ENCODE peak calls at places on chromosomes 13 and 19, in eight cellular contexts. One of them, this sample, is unnamed.

GRCh38 chr19:50501186-50501567 is 9.8 kb downstream of the JOSD2 start:
- DNase-seq in HTR-8/SVneo: no peak
- DNase-seq in stimulated activated naive CD8-positive, alpha-beta T cell treated with anti-CD3 and anti-CD28 coated beads, Interleukin-15, amount 100 ng/mL, for 72 hours: no peak
- DNase-seq in EL: no peak
- DNase-seq in activated T-helper 2 cell treated with anti-CD3 and anti-CD28 coated beads, Interferon-gamma antibody, Interleukin-2, Interleukin-4, amounts not matched to agents 10 μg/mL and 5 μg/mL and 100 μg/mL, durations not matched to agents 14 hours and 24 hours and 36 hours: no peak
- DNase-seq in amniotic epithelial cell: no peak
- DNase-seq in stimulated activated CD4-positive, alpha-beta T cell treated with anti-CD3 and anti-CD28 coated beads, Interleukin-12 subunit alpha, Interleukin-12 subunit beta, amount 100 ng/mL, for 48 hours: no peak
- DNase-seq in Calu3: no peak
- DNase-seq in this sample: no peak

GRCh38 chr13:44211753-44212152 is 161.9 kb upstream of the SERP2 start:
- DNase-seq in HTR-8/SVneo: no peak
- DNase-seq in stimulated activated naive CD8-positive, alpha-beta T cell treated with anti-CD3 and anti-CD28 coated beads, Interleukin-15, amount 100 ng/mL, for 72 hours: no peak
- DNase-seq in EL: no peak
- DNase-seq in activated T-helper 2 cell treated with anti-CD3 and anti-CD28 coated beads, Interferon-gamma antibody, Interleukin-2, Interleukin-4, amounts not matched to agents 10 μg/mL and 5 μg/mL and 100 μg/mL, durations not matched to agents 14 hours and 24 hours and 36 hours: no peak
- DNase-seq in amniotic epithelial cell: no peak
- DNase-seq in stimulated activated CD4-positive, alpha-beta T cell treated with anti-CD3 and anti-CD28 coated beads, Interleukin-12 subunit alpha, Interleukin-12 subunit beta, amount 100 ng/mL, for 48 hours: no peak
- DNase-seq in Calu3: no peak
- DNase-seq in this sample: no peak

GRCh38 chr13:91154553-91154952 is 192.9 kb upstream of the MIR17HG start:
- DNase-seq in HTR-8/SVneo: no peak
- DNase-seq in stimulated activated naive CD8-positive, alpha-beta T cell treated with anti-CD3 and anti-CD28 coated beads, Interleukin-15, amount 100 ng/mL, for 72 hours: no peak
- DNase-seq in EL: no peak
- DNase-seq in activated T-helper 2 cell treated with anti-CD3 and anti-CD28 coated beads, Interferon-gamma antibody, Interleukin-2, Interleukin-4, amounts not matched to agents 10 μg/mL and 5 μg/mL and 100 μg/mL, durations not matched to agents 14 hours and 24 hours and 36 hours: no peak
- DNase-seq in amniotic epithelial cell: peak; percentile 7
- DNase-seq in stimulated activated CD4-positive, alpha-beta T cell treated with anti-CD3 and anti-CD28 coated beads, Interleukin-12 subunit alpha, Interleukin-12 subunit beta, amount 100 ng/mL, for 48 hours: no peak
- DNase-seq in Calu3: no peak
- DNase-seq in this sample: no peak

GRCh38 chr13:75326173-75327131 is 155.5 kb downstream of the TBC1D4 start:
- DNase-seq in HTR-8/SVneo: peak; percentile 34
- DNase-seq in stimulated activated naive CD8-positive, alpha-beta T cell treated with anti-CD3 and anti-CD28 coated beads, Interleukin-15, amount 100 ng/mL, for 72 hours: peak; percentile 71
- DNase-seq in EL: no peak
- DNase-seq in activated T-helper 2 cell treated with anti-CD3 and anti-CD28 coated beads, Interferon-gamma antibody, Interleukin-2, Interleukin-4, amounts not matched to agents 10 μg/mL and 5 μg/mL and 100 μg/mL, durations not matched to agents 14 hours and 24 hours and 36 hours: peak; percentile 56
- DNase-seq in amniotic epithelial cell: peak; percentile 82
- DNase-seq in stimulated activated CD4-positive, alpha-beta T cell treated with anti-CD3 and anti-CD28 coated beads, Interleukin-12 subunit alpha, Interleukin-12 subunit beta, amount 100 ng/mL, for 48 hours: peak; percentile 49
- DNase-seq in Calu3: no peak
- DNase-seq in this sample: no peak

GRCh38 chr13:34020388-34020787 is 202.4 kb downstream of the RFC3 start:
- DNase-seq in HTR-8/SVneo: no peak
- DNase-seq in stimulated activated naive CD8-positive, alpha-beta T cell treated with anti-CD3 and anti-CD28 coated beads, Interleukin-15, amount 100 ng/mL, for 72 hours: no peak
- DNase-seq in EL: no peak
- DNase-seq in activated T-helper 2 cell treated with anti-CD3 and anti-CD28 coated beads, Interferon-gamma antibody, Interleukin-2, Interleukin-4, amounts not matched to agents 10 μg/mL and 5 μg/mL and 100 μg/mL, durations not matched to agents 14 hours and 24 hours and 36 hours: no peak
- DNase-seq in amniotic epithelial cell: no peak
- DNase-seq in stimulated activated CD4-positive, alpha-beta T cell treated with anti-CD3 and anti-CD28 coated beads, Interleukin-12 subunit alpha, Interleukin-12 subunit beta, amount 100 ng/mL, for 48 hours: no peak
- DNase-seq in Calu3: no peak
- DNase-seq in this sample: no peak

GRCh38 chr19:3350014-3350663 is 16.2 kb upstream of the NFIC start:
- DNase-seq in HTR-8/SVneo: no peak
- DNase-seq in stimulated activated naive CD8-positive, alpha-beta T cell treated with anti-CD3 and anti-CD28 coated beads, Interleukin-15, amount 100 ng/mL, for 72 hours: no peak
- DNase-seq in EL: no peak
- DNase-seq in activated T-helper 2 cell treated with anti-CD3 and anti-CD28 coated beads, Interferon-gamma antibody, Interleukin-2, Interleukin-4, amounts not matched to agents 10 μg/mL and 5 μg/mL and 100 μg/mL, durations not matched to agents 14 hours and 24 hours and 36 hours: no peak
- DNase-seq in amniotic epithelial cell: no peak
- DNase-seq in stimulated activated CD4-positive, alpha-beta T cell treated with anti-CD3 and anti-CD28 coated beads, Interleukin-12 subunit alpha, Interleukin-12 subunit beta, amount 100 ng/mL, for 48 hours: no peak
- DNase-seq in Calu3: no peak
- DNase-seq in this sample: no peak

GRCh38 chr13:92513672-92514071 is 712.9 kb upstream of the GPC6 start:
- DNase-seq in HTR-8/SVneo: no peak
- DNase-seq in stimulated activated naive CD8-positive, alpha-beta T cell treated with anti-CD3 and anti-CD28 coated beads, Interleukin-15, amount 100 ng/mL, for 72 hours: no peak
- DNase-seq in EL: no peak
- DNase-seq in activated T-helper 2 cell treated with anti-CD3 and anti-CD28 coated beads, Interferon-gamma antibody, Interleukin-2, Interleukin-4, amounts not matched to agents 10 μg/mL and 5 μg/mL and 100 μg/mL, durations not matched to agents 14 hours and 24 hours and 36 hours: no peak
- DNase-seq in amniotic epithelial cell: no peak
- DNase-seq in stimulated activated CD4-positive, alpha-beta T cell treated with anti-CD3 and anti-CD28 coated beads, Interleukin-12 subunit alpha, Interleukin-12 subunit beta, amount 100 ng/mL, for 48 hours: no peak
- DNase-seq in Calu3: no peak
- DNase-seq in this sample: no peak

GRCh38 chr19:18794692-18795091 is 3.6 kb upstream of the COMP start:
- DNase-seq in HTR-8/SVneo: no peak
- DNase-seq in stimulated activated naive CD8-positive, alpha-beta T cell treated with anti-CD3 and anti-CD28 coated beads, Interleukin-15, amount 100 ng/mL, for 72 hours: no peak
- DNase-seq in EL: no peak
- DNase-seq in activated T-helper 2 cell treated with anti-CD3 and anti-CD28 coated beads, Interferon-gamma antibody, Interleukin-2, Interleukin-4, amounts not matched to agents 10 μg/mL and 5 μg/mL and 100 μg/mL, durations not matched to agents 14 hours and 24 hours and 36 hours: no peak
- DNase-seq in amniotic epithelial cell: no peak
- DNase-seq in stimulated activated CD4-positive, alpha-beta T cell treated with anti-CD3 and anti-CD28 coated beads, Interleukin-12 subunit alpha, Interleukin-12 subunit beta, amount 100 ng/mL, for 48 hours: no peak
- DNase-seq in Calu3: no peak
- DNase-seq in this sample: no peak

GRCh38 chr13:37910790-37911189 is 41.2 kb upstream of the TRPC4 start:
- DNase-seq in HTR-8/SVneo: no peak
- DNase-seq in stimulated activated naive CD8-positive, alpha-beta T cell treated with anti-CD3 and anti-CD28 coated beads, Interleukin-15, amount 100 ng/mL, for 72 hours: no peak
- DNase-seq in EL: no peak
- DNase-seq in activated T-helper 2 cell treated with anti-CD3 and anti-CD28 coated beads, Interferon-gamma antibody, Interleukin-2, Interleukin-4, amounts not matched to agents 10 μg/mL and 5 μg/mL and 100 μg/mL, durations not matched to agents 14 hours and 24 hours and 36 hours: no peak
- DNase-seq in amniotic epithelial cell: no peak
- DNase-seq in stimulated activated CD4-positive, alpha-beta T cell treated with anti-CD3 and anti-CD28 coated beads, Interleukin-12 subunit alpha, Interleukin-12 subunit beta, amount 100 ng/mL, for 48 hours: no peak
- DNase-seq in Calu3: no peak
- DNase-seq in this sample: no peak

GRCh38 chr19:33904681-33905080 is 108.0 kb downstream of the KCTD15 start:
- DNase-seq in HTR-8/SVneo: no peak
- DNase-seq in stimulated activated naive CD8-positive, alpha-beta T cell treated with anti-CD3 and anti-CD28 coated beads, Interleukin-15, amount 100 ng/mL, for 72 hours: no peak
- DNase-seq in EL: no peak
- DNase-seq in activated T-helper 2 cell treated with anti-CD3 and anti-CD28 coated beads, Interferon-gamma antibody, Interleukin-2, Interleukin-4, amounts not matched to agents 10 μg/mL and 5 μg/mL and 100 μg/mL, durations not matched to agents 14 hours and 24 hours and 36 hours: no peak
- DNase-seq in amniotic epithelial cell: peak; percentile 45
- DNase-seq in stimulated activated CD4-positive, alpha-beta T cell treated with anti-CD3 and anti-CD28 coated beads, Interleukin-12 subunit alpha, Interleukin-12 subunit beta, amount 100 ng/mL, for 48 hours: no peak
- DNase-seq in Calu3: peak; percentile 46
- DNase-seq in this sample: no peak

GRCh38 chr13:78660130-78660857 is 1.3 kb upstream of the OBI1 start:
- DNase-seq in HTR-8/SVneo: no peak
- DNase-seq in stimulated activated naive CD8-positive, alpha-beta T cell treated with anti-CD3 and anti-CD28 coated beads, Interleukin-15, amount 100 ng/mL, for 72 hours: peak; percentile 14
- DNase-seq in EL: no peak
- DNase-seq in activated T-helper 2 cell treated with anti-CD3 and anti-CD28 coated beads, Interferon-gamma antibody, Interleukin-2, Interleukin-4, amounts not matched to agents 10 μg/mL and 5 μg/mL and 100 μg/mL, durations not matched to agents 14 hours and 24 hours and 36 hours: no peak
- DNase-seq in amniotic epithelial cell: no peak
- DNase-seq in stimulated activated CD4-positive, alpha-beta T cell treated with anti-CD3 and anti-CD28 coated beads, Interleukin-12 subunit alpha, Interleukin-12 subunit beta, amount 100 ng/mL, for 48 hours: no peak
- DNase-seq in Calu3: no peak
- DNase-seq in this sample: peak; percentile 8

GRCh38 chr19:48351341-48351752 is 12.4 kb downstream of the TMEM143 start:
- DNase-seq in HTR-8/SVneo: peak; percentile 65
- DNase-seq in stimulated activated naive CD8-positive, alpha-beta T cell treated with anti-CD3 and anti-CD28 coated beads, Interleukin-15, amount 100 ng/mL, for 72 hours: peak; percentile 78
- DNase-seq in EL: peak; percentile 62
- DNase-seq in activated T-helper 2 cell treated with anti-CD3 and anti-CD28 coated beads, Interferon-gamma antibody, Interleukin-2, Interleukin-4, amounts not matched to agents 10 μg/mL and 5 μg/mL and 100 μg/mL, durations not matched to agents 14 hours and 24 hours and 36 hours: peak; percentile 70
- DNase-seq in amniotic epithelial cell: peak; percentile 53
- DNase-seq in stimulated activated CD4-positive, alpha-beta T cell treated with anti-CD3 and anti-CD28 coated beads, Interleukin-12 subunit alpha, Interleukin-12 subunit beta, amount 100 ng/mL, for 48 hours: peak; percentile 77
- DNase-seq in Calu3: peak; percentile 80
- DNase-seq in this sample: peak; percentile 69

GRCh38 chr19:11296264-11296663 is 304 bp downstream of the TSPAN16 start:
- DNase-seq in HTR-8/SVneo: no peak
- DNase-seq in stimulated activated naive CD8-positive, alpha-beta T cell treated with anti-CD3 and anti-CD28 coated beads, Interleukin-15, amount 100 ng/mL, for 72 hours: no peak
- DNase-seq in EL: no peak
- DNase-seq in activated T-helper 2 cell treated with anti-CD3 and anti-CD28 coated beads, Interferon-gamma antibody, Interleukin-2, Interleukin-4, amounts not matched to agents 10 μg/mL and 5 μg/mL and 100 μg/mL, durations not matched to agents 14 hours and 24 hours and 36 hours: no peak
- DNase-seq in amniotic epithelial cell: peak; percentile 60
- DNase-seq in stimulated activated CD4-positive, alpha-beta T cell treated with anti-CD3 and anti-CD28 coated beads, Interleukin-12 subunit alpha, Interleukin-12 subunit beta, amount 100 ng/mL, for 48 hours: no peak
- DNase-seq in Calu3: no peak
- DNase-seq in this sample: peak; percentile 38

GRCh38 chr13:99218545-99218944 is 17.9 kb downstream of the UBAC2 start:
- DNase-seq in HTR-8/SVneo: no peak
- DNase-seq in stimulated activated naive CD8-positive, alpha-beta T cell treated with anti-CD3 and anti-CD28 coated beads, Interleukin-15, amount 100 ng/mL, for 72 hours: no peak
- DNase-seq in EL: no peak
- DNase-seq in activated T-helper 2 cell treated with anti-CD3 and anti-CD28 coated beads, Interferon-gamma antibody, Interleukin-2, Interleukin-4, amounts not matched to agents 10 μg/mL and 5 μg/mL and 100 μg/mL, durations not matched to agents 14 hours and 24 hours and 36 hours: no peak
- DNase-seq in amniotic epithelial cell: no peak
- DNase-seq in stimulated activated CD4-positive, alpha-beta T cell treated with anti-CD3 and anti-CD28 coated beads, Interleukin-12 subunit alpha, Interleukin-12 subunit beta, amount 100 ng/mL, for 48 hours: no peak
- DNase-seq in Calu3: no peak
- DNase-seq in this sample: no peak

GRCh38 chr19:3368848-3369336 is 2.5 kb downstream of the NFIC start:
- DNase-seq in HTR-8/SVneo: no peak
- DNase-seq in stimulated activated naive CD8-positive, alpha-beta T cell treated with anti-CD3 and anti-CD28 coated beads, Interleukin-15, amount 100 ng/mL, for 72 hours: no peak
- DNase-seq in EL: peak; percentile 49
- DNase-seq in activated T-helper 2 cell treated with anti-CD3 and anti-CD28 coated beads, Interferon-gamma antibody, Interleukin-2, Interleukin-4, amounts not matched to agents 10 μg/mL and 5 μg/mL and 100 μg/mL, durations not matched to agents 14 hours and 24 hours and 36 hours: no peak
- DNase-seq in amniotic epithelial cell: no peak
- DNase-seq in stimulated activated CD4-positive, alpha-beta T cell treated with anti-CD3 and anti-CD28 coated beads, Interleukin-12 subunit alpha, Interleukin-12 subunit beta, amount 100 ng/mL, for 48 hours: no peak
- DNase-seq in Calu3: no peak
- DNase-seq in this sample: no peak

GRCh38 chr19:37045140-37045539 is 33.1 kb upstream of the ZNF420 start:
- DNase-seq in HTR-8/SVneo: no peak
- DNase-seq in stimulated activated naive CD8-positive, alpha-beta T cell treated with anti-CD3 and anti-CD28 coated beads, Interleukin-15, amount 100 ng/mL, for 72 hours: no peak
- DNase-seq in EL: no peak
- DNase-seq in activated T-helper 2 cell treated with anti-CD3 and anti-CD28 coated beads, Interferon-gamma antibody, Interleukin-2, Interleukin-4, amounts not matched to agents 10 μg/mL and 5 μg/mL and 100 μg/mL, durations not matched to agents 14 hours and 24 hours and 36 hours: no peak
- DNase-seq in amniotic epithelial cell: no peak
- DNase-seq in stimulated activated CD4-positive, alpha-beta T cell treated with anti-CD3 and anti-CD28 coated beads, Interleukin-12 subunit alpha, Interleukin-12 subunit beta, amount 100 ng/mL, for 48 hours: no peak
- DNase-seq in Calu3: no peak
- DNase-seq in this sample: no peak

This sample was measured in head of caudate nucleus.